ENCODE peak calls at places on chromosomes 5 and 9, in nine cellular contexts. One of them, this sample, is unnamed.

GRCh38 chr9:129225815-129226214 is 47.8 kb upstream of the IER5L start:
- DNase-seq in HEK293T: no peak
- DNase-seq in SK-MEL-5: no peak
- DNase-seq in fibroblast of pulmonary artery: peak
- DNase-seq in endothelial cell: peak
- DNase-seq in pons: no peak
- DNase-seq in MV-4-11: peak
- DNase-seq in NCI-H2029 treated with DMSO at 0.1 percent for 48 hours: no peak
- DNase-seq in chondrocyte: peak
- DNase-seq in this sample: no peak

GRCh38 chr5:7664208-7664607 is 186.7 kb downstream of the CFAP90 start:
- DNase-seq in pons: no peak
- DNase-seq in chondrocyte: no peak
- DNase-seq in fibroblast of pulmonary artery: no peak
- DNase-seq in NCI-H2029 treated with DMSO at 0.1 percent for 48 hours: no peak
- DNase-seq in endothelial cell: no peak
- DNase-seq in HEK293T: no peak
- DNase-seq in SK-MEL-5: no peak
- DNase-seq in MV-4-11: no peak
- DNase-seq in this sample: no peak

GRCh38 chr5:150487199-150488061 is 20.5 kb upstream of the NDST1 start:
- DNase-seq in chondrocyte: no peak
- DNase-seq in endothelial cell: no peak
- DNase-seq in HEK293T: no peak
- DNase-seq in fibroblast of pulmonary artery: peak
- DNase-seq in NCI-H2029 treated with DMSO at 0.1 percent for 48 hours: no peak
- DNase-seq in pons: peak
- DNase-seq in MV-4-11: peak
- DNase-seq in SK-MEL-5: peak
- DNase-seq in this sample: no peak

GRCh38 chr9:93600504-93600903 is 24.1 kb downstream of the PHF2 start:
- DNase-seq in fibroblast of pulmonary artery: no peak
- DNase-seq in chondrocyte: peak
- DNase-seq in pons: no peak
- DNase-seq in endothelial cell: no peak
- DNase-seq in NCI-H2029 treated with DMSO at 0.1 percent for 48 hours: no peak
- DNase-seq in MV-4-11: no peak
- DNase-seq in SK-MEL-5: no peak
- DNase-seq in HEK293T: no peak
- DNase-seq in this sample: peak

GRCh38 chr9:129322022-129322621 is 144.1 kb upstream of the IER5L start:
- DNase-seq in fibroblast of pulmonary artery: no peak
- DNase-seq in endothelial cell: no peak
- DNase-seq in HEK293T: no peak
- DNase-seq in NCI-H2029 treated with DMSO at 0.1 percent for 48 hours: no peak
- DNase-seq in pons: no peak
- DNase-seq in SK-MEL-5: no peak
- DNase-seq in MV-4-11: no peak
- DNase-seq in chondrocyte: peak
- DNase-seq in this sample: no peak

GRCh38 chr9:133362359-133363044 is 6.2 kb downstream of the SURF2 start:
- DNase-seq in MV-4-11: no peak
- DNase-seq in fibroblast of pulmonary artery: no peak
- DNase-seq in endothelial cell: no peak
- DNase-seq in SK-MEL-5: no peak
- DNase-seq in NCI-H2029 treated with DMSO at 0.1 percent for 48 hours: no peak
- DNase-seq in chondrocyte: no peak
- DNase-seq in pons: no peak
- DNase-seq in HEK293T: no peak
- DNase-seq in this sample: no peak

GRCh38 chr5:121273818-121274433 is 577.8 kb upstream of the FTMT start:
- DNase-seq in NCI-H2029 treated with DMSO at 0.1 percent for 48 hours: no peak
- DNase-seq in endothelial cell: no peak
- DNase-seq in pons: no peak
- DNase-seq in MV-4-11: peak
- DNase-seq in HEK293T: no peak
- DNase-seq in SK-MEL-5: peak
- DNase-seq in chondrocyte: no peak
- DNase-seq in fibroblast of pulmonary artery: peak
- DNase-seq in this sample: no peak

GRCh38 chr5:72871358-72872024 is 55.0 kb downstream of the TNPO1 start:
- DNase-seq in chondrocyte: no peak
- DNase-seq in NCI-H2029 treated with DMSO at 0.1 percent for 48 hours: no peak
- DNase-seq in endothelial cell: no peak
- DNase-seq in pons: no peak
- DNase-seq in HEK293T: no peak
- DNase-seq in MV-4-11: no peak
- DNase-seq in fibroblast of pulmonary artery: peak
- DNase-seq in SK-MEL-5: peak
- DNase-seq in this sample: no peak

GRCh38 chr5:154355141-154355611 is 90.6 kb upstream of the SAP30L start:
- DNase-seq in chondrocyte: no peak
- DNase-seq in endothelial cell: no peak
- DNase-seq in HEK293T: no peak
- DNase-seq in MV-4-11: no peak
- DNase-seq in fibroblast of pulmonary artery: no peak
- DNase-seq in SK-MEL-5: no peak
- DNase-seq in pons: no peak
- DNase-seq in NCI-H2029 treated with DMSO at 0.1 percent for 48 hours: no peak
- DNase-seq in this sample: no peak

GRCh38 chr9:117075636-117076035 is 339.2 kb downstream of the ASTN2 start:
- DNase-seq in SK-MEL-5: no peak
- DNase-seq in endothelial cell: no peak
- DNase-seq in MV-4-11: no peak
- DNase-seq in NCI-H2029 treated with DMSO at 0.1 percent for 48 hours: no peak
- DNase-seq in pons: no peak
- DNase-seq in HEK293T: no peak
- DNase-seq in fibroblast of pulmonary artery: no peak
- DNase-seq in chondrocyte: no peak
- DNase-seq in this sample: no peak

GRCh38 chr9:13750061-13750460 is 470.6 kb upstream of the MPDZ start:
- DNase-seq in SK-MEL-5: no peak
- DNase-seq in MV-4-11: no peak
- DNase-seq in NCI-H2029 treated with DMSO at 0.1 percent for 48 hours: no peak
- DNase-seq in fibroblast of pulmonary artery: peak
- DNase-seq in chondrocyte: no peak
- DNase-seq in endothelial cell: no peak
- DNase-seq in pons: no peak
- DNase-seq in HEK293T: no peak
- DNase-seq in this sample: no peak

GRCh38 chr5:80082221-80082620 is 47.1 kb downstream of the THBS4 start:
- DNase-seq in pons: no peak
- DNase-seq in endothelial cell: no peak
- DNase-seq in SK-MEL-5: no peak
- DNase-seq in chondrocyte: no peak
- DNase-seq in NCI-H2029 treated with DMSO at 0.1 percent for 48 hours: no peak
- DNase-seq in fibroblast of pulmonary artery: no peak
- DNase-seq in MV-4-11: no peak
- DNase-seq in HEK293T: no peak
- DNase-seq in this sample: no peak

GRCh38 chr5:153490124-153491085 is at the start of gene GRIA1:
- DNase-seq in pons: no peak
- DNase-seq in NCI-H2029 treated with DMSO at 0.1 percent for 48 hours: no peak
- DNase-seq in MV-4-11: no peak
- DNase-seq in fibroblast of pulmonary artery: no peak
- DNase-seq in endothelial cell: peak
- DNase-seq in chondrocyte: no peak
- DNase-seq in HEK293T: no peak
- DNase-seq in SK-MEL-5: no peak
- DNase-seq in this sample: no peak

GRCh38 chr5:151107738-151108520 is 27.1 kb upstream of the TNIP1 start:
- DNase-seq in pons: no peak
- DNase-seq in HEK293T: no peak
- DNase-seq in chondrocyte: no peak
- DNase-seq in fibroblast of pulmonary artery: peak
- DNase-seq in MV-4-11: no peak
- DNase-seq in endothelial cell: no peak
- DNase-seq in SK-MEL-5: no peak
- DNase-seq in NCI-H2029 treated with DMSO at 0.1 percent for 48 hours: no peak
- DNase-seq in this sample: no peak

GRCh38 chr9:32378993-32379729 is 5.3 kb upstream of the ACO1 start:
- DNase-seq in HEK293T: peak
- DNase-seq in pons: peak
- DNase-seq in chondrocyte: no peak
- DNase-seq in fibroblast of pulmonary artery: peak
- DNase-seq in NCI-H2029 treated with DMSO at 0.1 percent for 48 hours: peak
- DNase-seq in endothelial cell: peak
- DNase-seq in SK-MEL-5: peak
- DNase-seq in MV-4-11: peak
- DNase-seq in this sample: peak

GRCh38 chr5:9381464-9381863 is 164.4 kb downstream of the SEMA5A start:
- DNase-seq in endothelial cell: no peak
- DNase-seq in chondrocyte: no peak
- DNase-seq in pons: no peak
- DNase-seq in HEK293T: no peak
- DNase-seq in SK-MEL-5: no peak
- DNase-seq in fibroblast of pulmonary artery: no peak
- DNase-seq in NCI-H2029 treated with DMSO at 0.1 percent for 48 hours: no peak
- DNase-seq in MV-4-11: no peak
- DNase-seq in this sample: no peak

GRCh38 chr9:92665836-92666235 is 4.1 kb downstream of the IPPK start:
- DNase-seq in pons: no peak
- DNase-seq in HEK293T: no peak
- DNase-seq in chondrocyte: no peak
- DNase-seq in fibroblast of pulmonary artery: no peak
- DNase-seq in MV-4-11: no peak
- DNase-seq in SK-MEL-5: no peak
- DNase-seq in NCI-H2029 treated with DMSO at 0.1 percent for 48 hours: no peak
- DNase-seq in endothelial cell: no peak
- DNase-seq in this sample: no peak

GRCh38 chr9:88478236-88478635 is 56.7 kb upstream of the NXNL2 start:
- DNase-seq in endothelial cell: no peak
- DNase-seq in NCI-H2029 treated with DMSO at 0.1 percent for 48 hours: no peak
- DNase-seq in SK-MEL-5: no peak
- DNase-seq in HEK293T: no peak
- DNase-seq in fibroblast of pulmonary artery: no peak
- DNase-seq in MV-4-11: no peak
- DNase-seq in pons: no peak
- DNase-seq in chondrocyte: no peak
- DNase-seq in this sample: no peak

GRCh38 chr9:123929177-123929869 is 603 bp downstream of the DENND1A start:
- DNase-seq in SK-MEL-5: no peak
- DNase-seq in fibroblast of pulmonary artery: no peak
- DNase-seq in HEK293T: no peak
- DNase-seq in MV-4-11: no peak
- DNase-seq in endothelial cell: no peak
- DNase-seq in pons: no peak
- DNase-seq in chondrocyte: no peak
- DNase-seq in NCI-H2029 treated with DMSO at 0.1 percent for 48 hours: peak
- DNase-seq in this sample: no peak

GRCh38 chr9:16062542-16063240 is 509.8 kb downstream of the CCDC171 start:
- DNase-seq in endothelial cell: no peak
- DNase-seq in HEK293T: no peak
- DNase-seq in chondrocyte: no peak
- DNase-seq in pons: no peak
- DNase-seq in NCI-H2029 treated with DMSO at 0.1 percent for 48 hours: no peak
- DNase-seq in fibroblast of pulmonary artery: peak
- DNase-seq in SK-MEL-5: no peak
- DNase-seq in MV-4-11: no peak
- DNase-seq in this sample: no peak

GRCh38 chr9:130957451-130958203 is 18.6 kb upstream of the FIBCD1 start:
- DNase-seq in SK-MEL-5: no peak
- DNase-seq in MV-4-11: no peak
- DNase-seq in endothelial cell: no peak
- DNase-seq in NCI-H2029 treated with DMSO at 0.1 percent for 48 hours: no peak
- DNase-seq in chondrocyte: no peak
- DNase-seq in fibroblast of pulmonary artery: no peak
- DNase-seq in pons: no peak
- DNase-seq in HEK293T: no peak
- DNase-seq in this sample: no peak

GRCh38 chr5:68500828-68501227 is 285.3 kb downstream of the PIK3R1 start:
- DNase-seq in NCI-H2029 treated with DMSO at 0.1 percent for 48 hours: no peak
- DNase-seq in fibroblast of pulmonary artery: no peak
- DNase-seq in pons: peak
- DNase-seq in MV-4-11: no peak
- DNase-seq in SK-MEL-5: peak
- DNase-seq in endothelial cell: no peak
- DNase-seq in HEK293T: no peak
- DNase-seq in chondrocyte: no peak
- DNase-seq in this sample: no peak

GRCh38 chr5:1444361-1445189 is 665 bp downstream of the SLC6A3 start:
- DNase-seq in endothelial cell: no peak
- DNase-seq in NCI-H2029 treated with DMSO at 0.1 percent for 48 hours: no peak
- DNase-seq in HEK293T: no peak
- DNase-seq in fibroblast of pulmonary artery: no peak
- DNase-seq in pons: no peak
- DNase-seq in chondrocyte: peak
- DNase-seq in MV-4-11: no peak
- DNase-seq in SK-MEL-5: no peak
- DNase-seq in this sample: no peak

GRCh38 chr9:38437193-38437823 is 13.1 kb upstream of the IGFBPL1 start:
- DNase-seq in MV-4-11: peak
- DNase-seq in pons: no peak
- DNase-seq in HEK293T: no peak
- DNase-seq in fibroblast of pulmonary artery: no peak
- DNase-seq in NCI-H2029 treated with DMSO at 0.1 percent for 48 hours: peak
- DNase-seq in chondrocyte: no peak
- DNase-seq in endothelial cell: no peak
- DNase-seq in SK-MEL-5: no peak
- DNase-seq in this sample: no peak

GRCh38 chr5:146633273-146633672 is 117.3 kb upstream of the GPR151 start:
- DNase-seq in pons: no peak
- DNase-seq in HEK293T: no peak
- DNase-seq in endothelial cell: no peak
- DNase-seq in NCI-H2029 treated with DMSO at 0.1 percent for 48 hours: no peak
- DNase-seq in fibroblast of pulmonary artery: no peak
- DNase-seq in chondrocyte: no peak
- DNase-seq in SK-MEL-5: no peak
- DNase-seq in MV-4-11: no peak
- DNase-seq in this sample: peak

GRCh38 chr9:134346840-134347239 is 20.6 kb downstream of the RXRA start:
- DNase-seq in HEK293T: no peak
- DNase-seq in chondrocyte: no peak
- DNase-seq in SK-MEL-5: no peak
- DNase-seq in NCI-H2029 treated with DMSO at 0.1 percent for 48 hours: no peak
- DNase-seq in MV-4-11: no peak
- DNase-seq in pons: no peak
- DNase-seq in fibroblast of pulmonary artery: no peak
- DNase-seq in endothelial cell: no peak
- DNase-seq in this sample: no peak

GRCh38 chr9:92749934-92750315 is 14.7 kb downstream of the BICD2 start:
- DNase-seq in fibroblast of pulmonary artery: peak
- DNase-seq in pons: no peak
- DNase-seq in MV-4-11: peak
- DNase-seq in NCI-H2029 treated with DMSO at 0.1 percent for 48 hours: no peak
- DNase-seq in SK-MEL-5: no peak
- DNase-seq in chondrocyte: no peak
- DNase-seq in HEK293T: no peak
- DNase-seq in endothelial cell: no peak
- DNase-seq in this sample: no peak

GRCh38 chr5:148374693-148375360 is 8.9 kb upstream of the FBXO38 start:
- DNase-seq in chondrocyte: no peak
- DNase-seq in SK-MEL-5: peak
- DNase-seq in pons: peak
- DNase-seq in HEK293T: peak
- DNase-seq in NCI-H2029 treated with DMSO at 0.1 percent for 48 hours: peak
- DNase-seq in MV-4-11: peak
- DNase-seq in endothelial cell: peak
- DNase-seq in fibroblast of pulmonary artery: peak
- DNase-seq in this sample: peak

GRCh38 chr5:36369092-36369737 is 67.5 kb upstream of the RANBP3L start:
- DNase-seq in chondrocyte: no peak
- DNase-seq in NCI-H2029 treated with DMSO at 0.1 percent for 48 hours: no peak
- DNase-seq in MV-4-11: no peak
- DNase-seq in SK-MEL-5: no peak
- DNase-seq in fibroblast of pulmonary artery: peak
- DNase-seq in pons: no peak
- DNase-seq in HEK293T: no peak
- DNase-seq in endothelial cell: no peak
- DNase-seq in this sample: no peak

GRCh38 chr5:106759581-106759980 is 911.2 kb downstream of the EFNA5 start:
- DNase-seq in NCI-H2029 treated with DMSO at 0.1 percent for 48 hours: no peak
- DNase-seq in HEK293T: no peak
- DNase-seq in pons: no peak
- DNase-seq in MV-4-11: peak
- DNase-seq in fibroblast of pulmonary artery: peak
- DNase-seq in chondrocyte: no peak
- DNase-seq in SK-MEL-5: no peak
- DNase-seq in endothelial cell: no peak
- DNase-seq in this sample: no peak

GRCh38 chr5:168770996-168771395 is 191.8 kb upstream of the PANK3 start:
- DNase-seq in pons: no peak
- DNase-seq in SK-MEL-5: no peak
- DNase-seq in NCI-H2029 treated with DMSO at 0.1 percent for 48 hours: no peak
- DNase-seq in HEK293T: no peak
- DNase-seq in MV-4-11: no peak
- DNase-seq in endothelial cell: no peak
- DNase-seq in chondrocyte: no peak
- DNase-seq in fibroblast of pulmonary artery: no peak
- DNase-seq in this sample: no peak

This sample was measured in DMS153.